ENCODE peak calls at places on chromosomes 3 and 15, in four cellular contexts. A is IMR-90, Z is K562, I is GM12878. K is an unnamed sample.

GRCh38 chr3:29275309-29275708 is 5.6 kb upstream of the RBMS3 start:
- DNase-seq in A (peak), Z (no peak), I (no peak), K (no peak)

GRCh38 chr15:80951941-80952340 is 37.7 kb downstream of the MESD start:
- DNase-seq in A (no peak), I (no peak), Z (no peak), K (no peak)

GRCh38 chr3:159252772-159253384 is 451.0 kb downstream of the MFSD1 start:
- DNase-seq in Z (peak), I (peak), A (peak), K (peak)

GRCh38 chr15:88256261-88257230 is at the start of gene NTRK3:
- DNase-seq in Z (no peak), A (no peak), I (no peak), K (peak)

GRCh38 chr3:43330981-43331380 is 44.6 kb downstream of the SNRK start:
- DNase-seq in A (peak), I (no peak), Z (no peak), K (no peak)

GRCh38 chr3:16186565-16186964 is 12.1 kb downstream of the GALNT15 start:
- DNase-seq in A (no peak), Z (no peak), I (no peak), K (no peak)

GRCh38 chr3:84958495-84959469 is at the start of gene CADM2:
- DNase-seq in A (peak), I (no peak), Z (peak), K (peak)

GRCh38 chr15:98734472-98735284 is 86.3 kb downstream of the IGF1R start:
- DNase-seq in A (peak), I (no peak), Z (no peak), K (no peak)

GRCh38 chr3:140341817-140342403 is 336.0 kb upstream of the TRIM42 start:
- DNase-seq in Z (no peak), A (no peak), I (no peak), K (no peak)

GRCh38 chr3:150825916-150826377 is 63.0 kb upstream of the SIAH2 start:
- DNase-seq in A (no peak), I (no peak), Z (no peak), K (no peak)

GRCh38 chr3:33439421-33440327 is 531 bp downstream of the UBP1 start:
- DNase-seq in Z (peak), A (peak), I (no peak), K (peak)

DNA sequence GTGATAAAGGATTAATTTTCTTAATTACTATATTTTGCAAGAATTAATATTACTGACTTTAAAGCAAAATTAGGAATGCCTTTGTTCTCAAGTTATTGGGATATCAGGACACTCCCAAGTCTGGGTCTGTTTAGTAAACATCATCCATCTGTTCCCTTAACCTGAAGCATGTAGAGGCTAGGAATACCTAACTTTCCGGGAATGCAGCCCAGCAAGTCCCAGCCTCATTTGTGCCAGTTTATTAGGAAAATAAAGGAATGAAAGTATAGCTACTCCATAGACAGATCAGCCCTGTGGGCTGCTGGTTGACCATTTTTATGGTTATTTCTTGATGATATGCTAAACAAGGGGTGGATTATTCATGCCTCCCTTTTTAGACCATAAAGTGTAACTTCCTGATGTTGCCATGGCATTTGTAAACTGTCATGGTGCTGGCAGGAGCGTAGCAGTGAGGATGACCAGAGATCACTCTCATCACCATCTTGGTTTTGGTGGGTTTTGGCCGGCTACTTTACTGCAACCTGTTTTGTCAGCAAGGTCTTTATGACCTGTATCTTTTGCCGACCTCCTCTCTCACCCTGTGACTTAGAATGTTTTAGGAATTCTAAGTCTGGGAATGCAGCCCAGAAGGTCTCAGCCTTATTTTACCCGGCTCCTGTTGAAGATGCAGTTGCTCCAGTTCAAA is 540.2 kb downstream of the NAALADL2 start:
- DNase-seq in I (no peak), Z (no peak), A (peak), K (no peak)
- H3K27ac ChIP-seq in I (no peak), Z (no peak), A (peak), K (no peak)

GRCh38 chr15:85772668-85773067 is 22.1 kb downstream of the KLHL25 start:
- DNase-seq in A (no peak), Z (no peak), I (no peak), K (no peak)
- TF ChIP-seq FOS in A (no peak), Z (no peak), I (no peak), K (no peak)

GRCh38 chr3:127722928-127723603 is 50.3 kb downstream of the ABTB1 start:
- DNase-seq in A (peak), Z (no peak), I (no peak), K (no peak)
- H3K27ac ChIP-seq in A (no peak), Z (no peak), I (no peak), K (no peak)

GRCh38 chr3:70982274-70982673 is 601.3 kb downstream of the FOXP1 start:
- DNase-seq in A (no peak), Z (no peak), I (no peak), K (no peak)

GRCh38 chr3:70980646-70981031 is 602.9 kb downstream of the FOXP1 start:
- DNase-seq in Z (no peak), I (no peak), A (peak), K (no peak)

GRCh38 chr3:70981252-70981933 is 602.1 kb downstream of the FOXP1 start:
- DNase-seq in Z (no peak), A (no peak), I (no peak), K (peak)

GRCh38 chr3:70984756-70985155 is 598.8 kb downstream of the FOXP1 start:
- DNase-seq in Z (no peak), A (peak), I (no peak), K (no peak)

DNA sequence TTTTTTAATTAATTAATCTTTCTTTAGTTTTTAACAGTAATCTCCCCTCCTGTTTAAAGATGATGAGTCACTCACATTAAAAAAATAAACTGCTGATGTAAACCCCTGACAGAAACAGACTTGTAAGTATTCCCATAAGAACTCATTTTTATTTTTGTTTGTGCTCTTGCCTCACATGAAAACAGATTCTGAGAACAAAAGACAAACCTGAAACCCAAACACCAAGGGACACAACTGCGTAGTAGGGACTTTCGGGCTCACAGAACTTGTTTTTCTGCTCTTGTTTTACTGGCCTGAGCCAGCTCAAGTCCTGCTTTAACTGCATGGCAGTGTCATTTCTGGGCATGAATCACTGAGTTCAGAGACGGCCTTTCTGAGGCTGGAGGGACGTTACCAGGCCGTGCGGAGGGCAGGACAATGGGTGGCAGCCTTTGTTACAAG is 600.8 kb downstream of the FOXP1 start:
- DNase-seq in Z (no peak), A (peak), I (peak), K (peak)
- TF ChIP-seq FOS in Z (no peak), A (peak), I (no peak), K (peak)

GRCh38 chr3:187167795-187168194 is 28.5 kb upstream of the RPL39L start:
- DNase-seq in I (no peak), A (no peak), Z (no peak), K (no peak)
- H3K27ac ChIP-seq in I (no peak), A (no peak), Z (no peak), K (no peak)

K was measured in endothelial cell of umbilical vein.